ENCODE peak calls at places on chromosomes 7 and 10, in nine cellular contexts. One of them, this sample, is unnamed. For H3K9me3, the result is how much of the 10 kb centered on the place peaks cover.

GRCh38 chr10:17673517-17674051 is 29.6 kb downstream of the STAM start:
- DNase-seq in cardiac muscle cell: peak
- DNase-seq in upper lobe of right lung: no peak
- DNase-seq in A549: peak
- DNase-seq in small intestine: no peak
- DNase-seq in sigmoid colon: no peak
- DNase-seq in left ventricle myocardium inferior: no peak
- DNase-seq in lung: no peak
- DNase-seq in H1: no peak
- DNase-seq in this sample: peak

GRCh38 chr7:144827581-144828139 is 8.2 kb downstream of the TPK1 start:
- DNase-seq in left ventricle myocardium inferior: no peak
- DNase-seq in upper lobe of right lung: no peak
- DNase-seq in cardiac muscle cell: peak
- DNase-seq in A549: no peak
- DNase-seq in sigmoid colon: no peak
- DNase-seq in H1: no peak
- DNase-seq in lung: no peak
- DNase-seq in small intestine: no peak
- DNase-seq in this sample: no peak

GRCh38 chr7:28988818-28989595 is 30.9 kb upstream of the TRIL start:
- DNase-seq in H1: no peak
- DNase-seq in left ventricle myocardium inferior: no peak
- DNase-seq in cardiac muscle cell: no peak
- DNase-seq in sigmoid colon: peak
- DNase-seq in lung: no peak
- DNase-seq in A549: no peak
- DNase-seq in small intestine: no peak
- DNase-seq in upper lobe of right lung: no peak
- DNase-seq in this sample: peak

GRCh38 chr7:123023126-123023525 is 27.6 kb upstream of the TAS2R16 start:
- DNase-seq in A549: no peak
- DNase-seq in small intestine: no peak
- DNase-seq in left ventricle myocardium inferior: no peak
- DNase-seq in cardiac muscle cell: no peak
- DNase-seq in lung: no peak
- DNase-seq in upper lobe of right lung: no peak
- DNase-seq in H1: no peak
- DNase-seq in sigmoid colon: no peak
- DNase-seq in this sample: no peak

GRCh38 chr10:10128387-10128786 is 889.3 kb upstream of the CELF2 start:
- DNase-seq in left ventricle myocardium inferior: no peak
- DNase-seq in lung: no peak
- DNase-seq in small intestine: no peak
- DNase-seq in H1: no peak
- DNase-seq in sigmoid colon: no peak
- DNase-seq in A549: no peak
- DNase-seq in upper lobe of right lung: no peak
- DNase-seq in cardiac muscle cell: no peak
- DNase-seq in this sample: no peak

GRCh38 chr10:29688230-29688634 is 53.5 kb upstream of the SVIL start:
- DNase-seq in A549: no peak
- DNase-seq in upper lobe of right lung: no peak
- DNase-seq in lung: no peak
- DNase-seq in small intestine: no peak
- DNase-seq in H1: peak
- DNase-seq in cardiac muscle cell: peak
- DNase-seq in left ventricle myocardium inferior: no peak
- DNase-seq in sigmoid colon: no peak
- DNase-seq in this sample: peak

GRCh38 chr7:139813141-139813540 is 15.9 kb upstream of the TBXAS1 start:
- DNase-seq in lung: no peak
- DNase-seq in cardiac muscle cell: no peak
- DNase-seq in small intestine: no peak
- DNase-seq in upper lobe of right lung: no peak
- DNase-seq in H1: no peak
- DNase-seq in left ventricle myocardium inferior: no peak
- DNase-seq in sigmoid colon: no peak
- DNase-seq in A549: no peak
- DNase-seq in this sample: no peak

GRCh38 chr7:17564678-17565209 is 266.3 kb downstream of the AHR start:
- DNase-seq in A549: no peak
- DNase-seq in left ventricle myocardium inferior: no peak
- DNase-seq in sigmoid colon: no peak
- DNase-seq in small intestine: no peak
- DNase-seq in cardiac muscle cell: no peak
- DNase-seq in H1: no peak
- DNase-seq in lung: no peak
- DNase-seq in upper lobe of right lung: no peak
- DNase-seq in this sample: no peak

GRCh38 chr7:31883761-31884164 is 186.4 kb downstream of the PDE1C start:
- DNase-seq in cardiac muscle cell: no peak
- DNase-seq in upper lobe of right lung: no peak
- DNase-seq in small intestine: no peak
- DNase-seq in H1: no peak
- DNase-seq in sigmoid colon: no peak
- DNase-seq in left ventricle myocardium inferior: no peak
- DNase-seq in lung: no peak
- DNase-seq in A549: peak
- DNase-seq in this sample: peak

GRCh38 chr7:2862831-2863361 is 18.8 kb upstream of the GNA12 start:
- DNase-seq in left ventricle myocardium inferior: no peak
- DNase-seq in H1: no peak
- DNase-seq in cardiac muscle cell: no peak
- DNase-seq in small intestine: no peak
- DNase-seq in lung: no peak
- DNase-seq in upper lobe of right lung: no peak
- DNase-seq in A549: no peak
- DNase-seq in sigmoid colon: no peak
- DNase-seq in this sample: peak

GRCh38 chr7:132755538-132756481 is 179.5 kb upstream of the PLXNA4 start:
- DNase-seq in H1: no peak
- DNase-seq in sigmoid colon: no peak
- DNase-seq in upper lobe of right lung: no peak
- DNase-seq in small intestine: no peak
- DNase-seq in cardiac muscle cell: no peak
- DNase-seq in A549: no peak
- DNase-seq in left ventricle myocardium inferior: no peak
- DNase-seq in lung: no peak
- DNase-seq in this sample: no peak

GRCh38 chr10:72693599-72693915 is 1.6 kb downstream of the MCU start:
- DNase-seq in H1: no peak
- DNase-seq in sigmoid colon: no peak
- DNase-seq in small intestine: no peak
- DNase-seq in upper lobe of right lung: no peak
- DNase-seq in A549: no peak
- DNase-seq in left ventricle myocardium inferior: no peak
- DNase-seq in lung: no peak
- DNase-seq in cardiac muscle cell: no peak
- DNase-seq in this sample: no peak

GRCh38 chr10:79018591-79019011 is 50.2 kb upstream of the ZMIZ1 start:
- DNase-seq in lung: no peak
- DNase-seq in sigmoid colon: peak
- DNase-seq in A549: no peak
- DNase-seq in H1: no peak
- DNase-seq in left ventricle myocardium inferior: no peak
- DNase-seq in upper lobe of right lung: peak
- DNase-seq in small intestine: no peak
- DNase-seq in cardiac muscle cell: no peak
- DNase-seq in this sample: peak

GRCh38 chr10:127275793-127276415 is 79.5 kb upstream of the INSYN2A start:
- DNase-seq in A549: no peak
- DNase-seq in lung: no peak
- DNase-seq in sigmoid colon: no peak
- DNase-seq in left ventricle myocardium inferior: no peak
- DNase-seq in H1: no peak
- DNase-seq in small intestine: no peak
- DNase-seq in upper lobe of right lung: no peak
- DNase-seq in cardiac muscle cell: no peak
- DNase-seq in this sample: no peak

GRCh38 chr7:144818516-144818915 is 17.3 kb downstream of the TPK1 start:
- DNase-seq in lung: no peak
- DNase-seq in A549: no peak
- DNase-seq in small intestine: no peak
- DNase-seq in H1: no peak
- DNase-seq in left ventricle myocardium inferior: no peak
- DNase-seq in cardiac muscle cell: no peak
- DNase-seq in upper lobe of right lung: no peak
- DNase-seq in sigmoid colon: no peak
- DNase-seq in this sample: no peak

GRCh38 chr7:143248781-143249354 is 14.4 kb upstream of the GSTK1 start:
- DNase-seq in left ventricle myocardium inferior: no peak
- DNase-seq in upper lobe of right lung: no peak
- DNase-seq in small intestine: peak
- DNase-seq in cardiac muscle cell: no peak
- DNase-seq in A549: no peak
- DNase-seq in H1: no peak
- DNase-seq in sigmoid colon: no peak
- DNase-seq in lung: no peak
- DNase-seq in this sample: no peak

GRCh38 chr7:38831262-38831661 is 77.7 kb downstream of the VPS41 start:
- DNase-seq in H1: no peak
- DNase-seq in small intestine: no peak
- DNase-seq in left ventricle myocardium inferior: no peak
- DNase-seq in sigmoid colon: no peak
- DNase-seq in cardiac muscle cell: no peak
- DNase-seq in lung: no peak
- DNase-seq in A549: no peak
- DNase-seq in upper lobe of right lung: no peak
- DNase-seq in this sample: no peak

GRCh38 chr7:38830826-38831225 is 78.2 kb downstream of the VPS41 start:
- DNase-seq in lung: no peak
- DNase-seq in H1: no peak
- DNase-seq in sigmoid colon: no peak
- DNase-seq in upper lobe of right lung: no peak
- DNase-seq in A549: no peak
- DNase-seq in left ventricle myocardium inferior: no peak
- DNase-seq in small intestine: no peak
- DNase-seq in cardiac muscle cell: no peak
- DNase-seq in this sample: no peak

GRCh38 chr7:38838992-38839391 is 70.0 kb downstream of the VPS41 start:
- DNase-seq in A549: no peak
- DNase-seq in lung: no peak
- DNase-seq in left ventricle myocardium inferior: no peak
- DNase-seq in H1: no peak
- DNase-seq in small intestine: no peak
- DNase-seq in upper lobe of right lung: no peak
- DNase-seq in sigmoid colon: no peak
- DNase-seq in cardiac muscle cell: no peak
- DNase-seq in this sample: no peak

GRCh38 chr7:38834357-38834756 is 74.6 kb downstream of the VPS41 start:
- DNase-seq in left ventricle myocardium inferior: no peak
- DNase-seq in cardiac muscle cell: no peak
- DNase-seq in upper lobe of right lung: no peak
- DNase-seq in lung: no peak
- DNase-seq in sigmoid colon: no peak
- DNase-seq in small intestine: no peak
- DNase-seq in A549: no peak
- DNase-seq in H1: no peak
- DNase-seq in this sample: no peak

DNA sequence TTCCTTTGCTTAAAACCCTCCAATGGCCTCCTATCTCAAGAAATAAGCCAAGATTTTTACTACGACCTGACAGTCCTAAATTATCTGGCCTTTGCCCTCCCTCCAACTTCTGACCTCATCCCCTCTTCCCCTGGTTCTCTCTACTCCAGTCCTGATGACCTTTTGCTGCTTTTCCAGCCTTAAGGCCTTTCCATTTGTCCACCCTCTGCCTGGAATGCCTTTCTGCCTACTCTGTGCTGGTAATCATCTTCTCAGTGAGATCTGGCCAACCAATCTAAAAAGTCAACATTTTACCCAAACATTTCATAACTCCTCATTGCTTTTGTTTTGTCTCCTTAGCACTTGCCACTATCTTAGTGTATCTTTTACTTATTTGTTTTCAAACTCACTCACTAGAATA is 75.7 kb downstream of the VPS41 start:
- DNase-seq in upper lobe of right lung: no peak
- DNase-seq in H1: no peak
- DNase-seq in left ventricle myocardium inferior: no peak
- DNase-seq in A549: no peak
- DNase-seq in cardiac muscle cell: no peak
- DNase-seq in lung: no peak
- DNase-seq in small intestine: no peak
- DNase-seq in sigmoid colon: no peak
- DNase-seq in this sample: no peak
- H3K4me3 ChIP-seq in upper lobe of right lung: no peak
- H3K4me3 ChIP-seq in H1: no peak
- H3K4me3 ChIP-seq in left ventricle myocardium inferior: no peak
- H3K4me3 ChIP-seq in A549: no peak
- H3K4me3 ChIP-seq in cardiac muscle cell: no peak
- H3K4me3 ChIP-seq in lung: no peak
- H3K4me3 ChIP-seq in small intestine: no peak
- H3K4me3 ChIP-seq in sigmoid colon: no peak
- H3K4me3 ChIP-seq in this sample: no peak

GRCh38 chr7:155913719-155914118 is 101.5 kb upstream of the SHH start:
- DNase-seq in small intestine: no peak
- DNase-seq in A549: no peak
- DNase-seq in upper lobe of right lung: peak
- DNase-seq in lung: no peak
- DNase-seq in sigmoid colon: no peak
- DNase-seq in H1: no peak
- DNase-seq in cardiac muscle cell: no peak
- DNase-seq in left ventricle myocardium inferior: no peak
- DNase-seq in this sample: no peak
- H3K9me3 ChIP-seq in small intestine: under half
- H3K9me3 ChIP-seq in A549: under half
- H3K9me3 ChIP-seq in upper lobe of right lung: under half
- H3K9me3 ChIP-seq in lung: under half
- H3K9me3 ChIP-seq in sigmoid colon: under half
- H3K9me3 ChIP-seq in H1: under half
- H3K9me3 ChIP-seq in cardiac muscle cell: under half
- H3K9me3 ChIP-seq in left ventricle myocardium inferior: under half
- H3K9me3 ChIP-seq in this sample: under half

DNA sequence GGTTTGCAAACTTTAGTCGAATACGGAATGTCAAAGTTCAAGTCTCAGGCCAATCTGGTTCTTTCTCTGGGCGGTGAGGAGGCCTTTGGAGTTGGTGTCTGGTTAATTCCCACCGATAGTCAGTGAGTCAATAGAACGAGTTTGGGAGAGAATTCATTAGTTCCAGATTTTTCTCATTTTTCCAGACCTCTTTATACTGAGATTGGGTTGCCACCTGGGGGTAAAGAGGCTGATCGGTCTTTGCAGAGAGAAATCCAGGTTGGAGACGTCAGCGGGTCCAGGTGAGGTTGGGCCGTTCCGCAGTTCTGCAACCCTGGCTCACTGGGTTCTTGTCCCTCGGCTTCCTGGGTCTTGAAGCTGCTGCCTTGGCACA is 1.3 kb downstream of the CUX1 start:
- DNase-seq in A549: no peak
- DNase-seq in upper lobe of right lung: no peak
- DNase-seq in H1: no peak
- DNase-seq in lung: no peak
- DNase-seq in small intestine: no peak
- DNase-seq in cardiac muscle cell: no peak
- DNase-seq in sigmoid colon: peak
- DNase-seq in left ventricle myocardium inferior: no peak
- DNase-seq in this sample: no peak
- H3K4me3 ChIP-seq in A549: peak
- H3K4me3 ChIP-seq in upper lobe of right lung: peak
- H3K4me3 ChIP-seq in H1: no peak
- H3K4me3 ChIP-seq in lung: no peak
- H3K4me3 ChIP-seq in small intestine: peak
- H3K4me3 ChIP-seq in cardiac muscle cell: no peak
- H3K4me3 ChIP-seq in sigmoid colon: peak
- H3K4me3 ChIP-seq in left ventricle myocardium inferior: peak
- H3K4me3 ChIP-seq in this sample: no peak

GRCh38 chr10:129833366-129833765 is 130.7 kb downstream of the EBF3 start:
- DNase-seq in upper lobe of right lung: no peak
- DNase-seq in sigmoid colon: no peak
- DNase-seq in A549: no peak
- DNase-seq in H1: no peak
- DNase-seq in small intestine: no peak
- DNase-seq in lung: no peak
- DNase-seq in left ventricle myocardium inferior: no peak
- DNase-seq in cardiac muscle cell: no peak
- DNase-seq in this sample: no peak
- H3K9me3 ChIP-seq in upper lobe of right lung: under half
- H3K9me3 ChIP-seq in sigmoid colon: under half
- H3K9me3 ChIP-seq in A549: under half
- H3K9me3 ChIP-seq in H1: under half
- H3K9me3 ChIP-seq in small intestine: under half
- H3K9me3 ChIP-seq in lung: under half
- H3K9me3 ChIP-seq in left ventricle myocardium inferior: under half
- H3K9me3 ChIP-seq in cardiac muscle cell: under half
- H3K9me3 ChIP-seq in this sample: under half

This sample was measured in MG63.